ENCODE peak calls at places on chromosomes 13 and 19, in seven cellular contexts. Q is stomach, U is GM23338, J is transverse colon, C is spleen, S is breast epithelium, Y is H1. W is an unnamed sample.
A peak's percentile ranks its signal among the peaks of the same experiment; 100 is the strongest.

GRCh38 chr13:94228781-94229180 is 250.7 kb downstream of the DCT start:
- DNase-seq in Q (no peak), U (no peak), J (no peak), C (no peak), S (no peak), Y (no peak), W (no peak)

GRCh38 chr13:43273362-43273761 is 250.0 kb downstream of the DNAJC15 start:
- DNase-seq in Q (no peak), U (no peak), J (no peak), C (no peak), S (no peak), Y (no peak), W (no peak)

GRCh38 chr13:40982772-40983171 is 36.3 kb downstream of the ELF1 start:
- DNase-seq in Q (no peak), U (no peak), J (peak; percentile 41), C (no peak), S (no peak), Y (no peak), W (no peak)

GRCh38 chr19:53365134-53365898 is at the start of gene ZNF525:
- DNase-seq in Q (peak; percentile 97), U (peak; percentile 93), J (peak; percentile 95), C (peak; percentile 99), S (peak; percentile 96), Y (no peak), W (peak; percentile 94)

GRCh38 chr13:31048521-31048920 is 113.2 kb downstream of the HSPH1 start:
- DNase-seq in Q (no peak), U (peak; percentile 64), J (no peak), C (no peak), S (no peak), Y (no peak), W (no peak)

GRCh38 chr13:54845351-54845965 is 1816.8 kb downstream of the OLFM4 start:
- DNase-seq in Q (no peak), U (peak; percentile 31), J (no peak), C (no peak), S (no peak), Y (no peak), W (no peak)

GRCh38 chr13:73076013-73076412 is 17.2 kb downstream of the KLF5 start:
- DNase-seq in Q (no peak), U (no peak), J (no peak), C (no peak), S (no peak), Y (no peak), W (no peak)

GRCh38 chr19:49113762-49114629 is at the start of gene LIN7B:
- DNase-seq in Q (peak; percentile 77), U (peak; percentile 84), J (peak; percentile 74), C (peak; percentile 93), S (no peak), Y (no peak), W (no peak)

GRCh38 chr13:99980201-99981114 is 1.1 kb upstream of the ZIC2 start:
- DNase-seq in Q (peak; percentile 69), U (peak; percentile 85), J (peak; percentile 69), C (peak; percentile 85), S (no peak), Y (no peak), W (peak; percentile 65)

GRCh38 chr19:2027361-2027760 is 11.8 kb upstream of the BTBD2 start:
- DNase-seq in Q (no peak), U (no peak), J (no peak), C (no peak), S (no peak), Y (no peak), W (no peak)

GRCh38 chr19:47003611-47003935 is 16.1 kb upstream of the NPAS1 start:
- DNase-seq in Q (no peak), U (no peak), J (no peak), C (no peak), S (no peak), Y (no peak), W (no peak)

GRCh38 chr19:50377051-50377441 is 789 bp downstream of the NR1H2 start:
- DNase-seq in Q (peak; percentile 53), U (peak; percentile 94), J (peak; percentile 55), C (peak; percentile 88), S (no peak), Y (no peak), W (peak; percentile 84)

GRCh38 chr19:1809663-1810062 is 2.4 kb downstream of the ATP8B3 start:
- DNase-seq in Q (no peak), U (peak; percentile 60), J (no peak), C (peak; percentile 74), S (no peak), Y (no peak), W (no peak)

GRCh38 chr13:104289400-104289799 is 1223.2 kb upstream of the SLC10A2 start:
- DNase-seq in Q (no peak), U (no peak), J (no peak), C (no peak), S (no peak), Y (no peak), W (no peak)

GRCh38 chr19:23403024-23403423 is 7.8 kb upstream of the ZNF91 start:
- DNase-seq in Q (no peak), U (no peak), J (no peak), C (no peak), S (no peak), Y (no peak), W (no peak)

GRCh38 chr19:41305923-41306322 is 4.0 kb upstream of the CCDC97 start:
- DNase-seq in Q (no peak), U (no peak), J (no peak), C (no peak), S (no peak), Y (no peak), W (no peak)

GRCh38 chr19:15177269-15178116 is 23.3 kb downstream of the NOTCH3 start:
- DNase-seq in Q (peak; percentile 88), U (peak; percentile 92), J (peak; percentile 83), C (peak; percentile 97), S (peak; percentile 78), Y (peak; percentile 72), W (no peak)

GRCh38 chr13:75256922-75257321 is 225.0 kb downstream of the TBC1D4 start:
- DNase-seq in Q (no peak), U (no peak), J (no peak), C (no peak), S (no peak), Y (no peak), W (no peak)

GRCh38 chr19:40524133-40524549 is 52.5 kb upstream of the SHKBP1 start:
- DNase-seq in Q (no peak), U (no peak), J (no peak), C (no peak), S (no peak), Y (no peak), W (no peak)

GRCh38 chr19:35757231-35757748 is 461 bp upstream of the HSPB6 start:
- DNase-seq in Q (peak; percentile 49), U (peak; percentile 52), J (peak; percentile 74), C (peak; percentile 87), S (no peak), Y (no peak), W (peak; percentile 90)

GRCh38 chr13:75329723-75330122 is 152.2 kb downstream of the TBC1D4 start:
- DNase-seq in Q (no peak), U (no peak), J (no peak), C (no peak), S (no peak), Y (no peak), W (no peak)

GRCh38 chr13:49348748-49349147 is 95.1 kb downstream of the CAB39L start:
- DNase-seq in Q (no peak), U (peak; percentile 78), J (no peak), C (no peak), S (no peak), Y (peak; percentile 29), W (no peak)

GRCh38 chr13:40366119-40366518 is 300.3 kb downstream of the FOXO1 start:
- DNase-seq in Q (no peak), U (no peak), J (no peak), C (no peak), S (no peak), Y (no peak), W (no peak)

GRCh38 chr19:14769201-14769600 is 9.2 kb downstream of the ADGRE2 start:
- DNase-seq in Q (no peak), U (no peak), J (no peak), C (peak; percentile 38), S (peak; percentile 22), Y (no peak), W (no peak)

GRCh38 chr19:2475018-2475701 is 767 bp upstream of the GADD45B start:
- DNase-seq in Q (peak; percentile 65), U (peak; percentile 59), J (peak; percentile 65), C (peak; percentile 91), S (no peak), Y (no peak), W (peak; percentile 80)

GRCh38 chr19:41694196-41694595 is 6.1 kb upstream of the CEACAM7 start:
- DNase-seq in Q (no peak), U (no peak), J (no peak), C (no peak), S (no peak), Y (no peak), W (no peak)

GRCh38 chr13:82432949-82433348 is 1449.3 kb downstream of the SLITRK1 start:
- DNase-seq in Q (no peak), U (no peak), J (no peak), C (no peak), S (no peak), Y (no peak), W (no peak)

GRCh38 chr13:98530236-98530635 is 46.7 kb downstream of the STK24 start:
- DNase-seq in Q (no peak), U (no peak), J (no peak), C (no peak), S (no peak), Y (no peak), W (no peak)
- H3K4me1 ChIP-seq in Q (peaks cover 95% of the 10 kb centered on the region), U (peaks cover 44% of the 10 kb centered on the region), J (peaks cover 13% of the 10 kb centered on the region), C (peaks cover 52% of the 10 kb centered on the region), S (no peaks in the 10 kb centered on the region), Y (peaks cover 7% of the 10 kb centered on the region), W (peaks cover 83% of the 10 kb centered on the region)

GRCh38 chr13:46126552-46127171 is 21.8 kb upstream of the CPB2 start:
- DNase-seq in Q (peak; percentile 78), U (peak; percentile 92), J (peak; percentile 45), C (peak; percentile 85), S (peak; percentile 73), Y (peak; percentile 56), W (no peak)
- H3K4me3 ChIP-seq in Q (no peak overlapping the region), U (no peak overlapping the region), J (no peak overlapping the region), C (no peak overlapping the region), S (no peak overlapping the region), Y (no peak overlapping the region), W (no peak overlapping the region)

DNA sequence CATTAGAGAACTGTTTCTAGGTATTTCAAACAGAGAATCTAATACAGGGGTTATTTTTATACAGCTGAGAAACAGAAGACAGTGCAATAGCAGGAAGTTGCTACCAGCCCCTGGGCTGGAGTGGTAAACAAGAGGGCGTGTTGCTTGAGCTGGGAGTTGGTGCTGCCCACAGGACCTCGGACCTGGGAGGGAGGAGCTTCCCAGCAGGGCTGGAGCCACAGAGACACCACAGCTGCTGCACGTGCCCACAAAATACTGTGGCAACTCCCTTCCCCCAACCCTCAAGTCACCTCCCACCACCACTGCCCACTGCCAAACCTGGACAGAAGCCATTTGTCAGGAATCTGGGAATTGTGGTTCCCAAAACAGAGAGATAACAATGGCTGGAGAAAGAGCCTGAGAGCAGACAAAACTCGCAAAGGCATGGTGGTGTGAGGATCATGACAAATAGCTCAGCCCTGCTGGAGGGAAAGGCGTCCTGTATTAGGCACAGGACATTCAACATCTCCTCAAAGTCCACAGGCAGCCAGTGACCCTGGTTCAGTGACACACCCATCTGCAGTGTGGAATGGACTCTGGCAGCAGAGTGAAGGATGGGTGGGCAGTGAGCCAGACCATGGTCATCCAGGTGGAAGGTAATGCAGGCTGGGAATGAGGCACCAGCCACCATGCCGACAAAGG is 57.2 kb downstream of the SPATA13 start:
- DNase-seq in Q (peak; percentile 56), U (peak; percentile 19), J (peak; percentile 80), C (no peak), S (no peak), Y (no peak), W (no peak)
- TF ChIP-seq POLR2AphosphoS5 in Q (no peak), U (no peak), J (no peak), C (no peak), S (no peak), Y (no peak), W (no peak)

GRCh38 chr19:58569943-58570670 is 3.0 kb downstream of the MZF1 start:
- DNase-seq in Q (no peak), U (no peak), J (peak; percentile 8), C (peak; percentile 77), S (peak; percentile 48), Y (no peak), W (peak; percentile 69)
- H3K4me1 ChIP-seq in Q (peaks cover 33% of the 10 kb centered on the region), U (peaks cover 12% of the 10 kb centered on the region), J (peaks cover 12% of the 10 kb centered on the region), C (peaks cover 26% of the 10 kb centered on the region), S (no peaks in the 10 kb centered on the region), Y (no peaks in the 10 kb centered on the region), W (peaks cover 21% of the 10 kb centered on the region)